ENCODE peak calls at places on chromosomes 13 and 19, in six cellular contexts. V, I, G, B, J and F are unnamed samples.

GRCh38 chr13:29436291-29436690 is 159.2 kb downstream of the SLC7A1 start:
- DNase-seq in G (no peak), J (no peak), V (no peak), I (no peak), B (no peak), F (no peak)

GRCh38 chr19:34345934-34346333 is 19.1 kb upstream of the GPI start:
- DNase-seq in I (peak; percentile 63), G (peak; percentile 68), B (peak; percentile 62), J (no peak), V (peak; percentile 76), F (peak; percentile 29)

GRCh38 chr13:82330499-82330898 is 1551.8 kb downstream of the SLITRK1 start:
- DNase-seq in I (no peak), G (no peak), V (no peak), B (no peak), J (no peak), F (no peak)

GRCh38 chr13:29573190-29573589 is 22.3 kb downstream of the SLC7A1 start:
- DNase-seq in V (peak; percentile 68), G (no peak), I (no peak), J (no peak), B (no peak), F (no peak)

GRCh38 chr13:32277838-32278237 is 37.3 kb downstream of the ZAR1L start:
- DNase-seq in B (no peak), V (no peak), J (no peak), I (no peak), G (no peak), F (no peak)

GRCh38 chr19:50882188-50882587 is 8.9 kb downstream of the KLK2 start:
- DNase-seq in I (no peak), B (no peak), G (no peak), V (no peak), J (no peak), F (no peak)

GRCh38 chr19:755063-755462 is 4.2 kb downstream of the MISP start:
- DNase-seq in B (no peak), G (no peak), V (no peak), J (no peak), I (no peak), F (no peak)

GRCh38 chr13:79725841-79726240 is 244.9 kb downstream of the NDFIP2 start:
- DNase-seq in V (no peak), G (no peak), B (no peak), I (no peak), J (no peak), F (no peak)

GRCh38 chr13:98900442-98900841 is 77.4 kb downstream of the DOCK9 start:
- DNase-seq in B (no peak), V (no peak), G (no peak), I (no peak), J (no peak), F (no peak)

GRCh38 chr19:33797821-33798633 is 1.4 kb downstream of the KCTD15 start:
- DNase-seq in I (peak; percentile 55), G (peak; percentile 81), J (peak; percentile 78), B (no peak), V (peak; percentile 63), F (peak; percentile 35)

GRCh38 chr19:55279376-55279772 is 536 bp downstream of the HSPBP1 start:
- DNase-seq in V (no peak), B (no peak), I (no peak), J (no peak), G (no peak), F (no peak)

GRCh38 chr13:97274782-97275252 is 52.7 kb downstream of the MBNL2 start:
- DNase-seq in B (no peak), I (no peak), V (no peak), J (no peak), G (no peak), F (no peak)

GRCh38 chr19:13833330-13834265 is 38.4 kb downstream of the ZSWIM4 start:
- DNase-seq in J (peak; percentile 98), B (peak; percentile 94), G (peak; percentile 96), V (peak; percentile 95), I (peak; percentile 98), F (peak; percentile 84)

GRCh38 chr13:40083841-40084240 is 428.4 kb downstream of the COG6 start:
- DNase-seq in V (no peak), B (no peak), G (no peak), I (no peak), J (no peak), F (no peak)

GRCh38 chr13:50309872-50310594 is 294.8 kb downstream of the KCNRG start:
- DNase-seq in G (no peak), I (no peak), B (no peak), V (no peak), J (no peak), F (no peak)

GRCh38 chr13:50136678-50137077 is 121.4 kb downstream of the KCNRG start:
- DNase-seq in J (no peak), B (no peak), V (no peak), I (no peak), G (no peak), F (no peak)

GRCh38 chr13:73765651-73766384 is 368.4 kb downstream of the KLF12 start:
- DNase-seq in V (peak; percentile 86), I (peak; percentile 71), G (peak; percentile 93), B (peak; percentile 84), J (peak; percentile 78), F (peak; percentile 27)

GRCh38 chr19:18321729-18322091 is 1.2 kb downstream of the LSM4 start:
- DNase-seq in V (no peak), I (no peak), B (no peak), J (no peak), G (no peak), F (no peak)

GRCh38 chr13:30394798-30395191 is 27.5 kb upstream of the UBE2L5 start:
- DNase-seq in I (no peak), V (no peak), G (no peak), B (no peak), J (no peak), F (no peak)

GRCh38 chr19:46654621-46655152 is 6.3 kb downstream of the DACT3 start:
- DNase-seq in I (no peak), J (peak; percentile 79), B (no peak), G (peak; percentile 43), V (peak; percentile 69), F (peak; percentile 55)

GRCh38 chr13:50208826-50209335 is 193.6 kb downstream of the KCNRG start:
- DNase-seq in V (peak; percentile 70), I (peak; percentile 42), J (peak; percentile 69), B (no peak), G (peak; percentile 56), F (no peak)

GRCh38 chr13:76888421-76888820 is 2.2 kb upstream of the KCTD12 start:
- DNase-seq in I (no peak), G (peak; percentile 8), B (no peak), J (no peak), V (no peak), F (no peak)

GRCh38 chr13:99087954-99088491 is 110.2 kb upstream of the DOCK9 start:
- DNase-seq in I (no peak), G (peak; percentile 62), B (peak; percentile 30), J (no peak), V (no peak), F (no peak)

GRCh38 chr13:110813646-110814624 is 100.4 kb downstream of the ING1 start:
- DNase-seq in I (no peak), J (peak; percentile 62), V (no peak), B (no peak), G (no peak), F (no peak)

GRCh38 chr19:1154731-1155351 is 19.2 kb downstream of the SBNO2 start:
- DNase-seq in V (peak; percentile 95), I (peak; percentile 95), G (no peak), B (no peak), J (peak; percentile 95), F (no peak)

GRCh38 chr19:55088021-55088451 is 12.4 kb downstream of the EPS8L1 start:
- DNase-seq in J (no peak), V (no peak), B (no peak), G (no peak), I (no peak), F (no peak)

GRCh38 chr19:10378124-10378523 is 2.2 kb downstream of the TYK2 start:
- DNase-seq in J (no peak), G (no peak), V (no peak), B (no peak), I (no peak), F (no peak)

DNA sequence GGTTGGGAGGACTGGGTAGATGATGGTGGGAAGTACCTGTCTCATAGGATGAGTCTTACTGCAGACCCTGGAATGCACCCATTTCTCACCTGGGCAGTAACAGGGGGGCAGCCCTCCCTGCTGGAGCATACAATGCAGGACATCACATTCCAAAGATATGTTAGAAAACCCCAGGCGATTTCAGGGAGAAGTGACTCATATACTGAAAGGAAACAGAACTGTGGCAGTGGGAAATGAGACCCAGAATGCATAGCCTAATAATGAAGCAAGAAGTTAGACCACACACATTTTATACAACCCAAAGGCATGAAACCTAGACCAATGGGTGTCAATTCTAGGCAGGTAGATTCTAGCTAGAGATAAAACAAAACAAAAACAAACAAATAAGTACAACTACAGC is 402.7 kb downstream of the IRS2 start:
- DNase-seq in B (no peak), V (no peak), G (no peak), J (no peak), I (no peak), F (no peak)
- H3K27ac ChIP-seq in B (no peak overlapping the region), V (no peak overlapping the region), G (no peak overlapping the region), J (no peak overlapping the region), I (no peak overlapping the region), F (no peak overlapping the region)

GRCh38 chr13:92303428-92303827 is 905.0 kb downstream of the GPC5 start:
- DNase-seq in I (no peak), B (no peak), G (no peak), J (no peak), V (no peak), F (no peak)
- H3K27ac ChIP-seq in I (no peak overlapping the region), B (no peak overlapping the region), G (no peak overlapping the region), J (no peak overlapping the region), V (no peak overlapping the region), F (no peak overlapping the region)

DNA sequence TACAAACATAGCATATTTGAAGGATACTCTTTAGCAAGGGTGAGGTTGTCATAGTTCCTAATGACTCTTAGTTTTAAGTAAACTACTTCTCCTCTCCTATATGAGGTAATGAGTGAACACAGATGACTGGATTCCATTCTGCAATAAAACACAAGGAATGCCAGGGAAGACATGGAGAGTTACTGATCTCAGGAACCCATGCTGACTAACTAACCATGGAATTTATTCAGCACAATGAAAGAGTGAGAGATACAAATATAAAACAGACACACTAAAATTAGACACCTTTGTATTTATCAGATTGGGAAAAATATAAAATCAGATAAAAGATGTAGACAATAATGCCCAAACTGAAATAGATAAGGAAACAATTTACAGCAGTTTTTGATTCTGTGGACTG is 1525.9 kb upstream of the SLC10A2 start:
- DNase-seq in I (no peak), G (no peak), V (no peak), B (no peak), J (no peak), F (no peak)
- H3K27ac ChIP-seq in I (no peak overlapping the region), G (no peak overlapping the region), V (no peak overlapping the region), B (no peak overlapping the region), J (no peak overlapping the region), F (no peak overlapping the region)

GRCh38 chr19:19371056-19371455 is 34.4 kb upstream of the GATAD2A start:
- DNase-seq in I (no peak), B (no peak), G (no peak), V (no peak), J (no peak), F (no peak)
- H3K27ac ChIP-seq in I (no peak overlapping the region), B (no peak overlapping the region), G (no peak overlapping the region), V (no peak overlapping the region), J (no peak overlapping the region), F (no peak overlapping the region)

GRCh38 chr13:43363156-43363918 is 340.0 kb downstream of the DNAJC15 start:
- DNase-seq in I (no peak), B (no peak), G (no peak), J (no peak), V (no peak), F (no peak)
- H3K27ac ChIP-seq in I (peak overlapping the region; percentile 72), B (no peak overlapping the region), G (no peak overlapping the region), J (no peak overlapping the region), V (peak overlapping the region; percentile 31), F (no peak overlapping the region)

GRCh38 chr13:23608138-23608537 is 37.9 kb downstream of the TNFRSF19 start:
- DNase-seq in B (no peak), G (no peak), J (no peak), I (no peak), V (no peak), F (no peak)
- H3K27ac ChIP-seq in B (no peak overlapping the region), G (no peak overlapping the region), J (no peak overlapping the region), I (no peak overlapping the region), V (no peak overlapping the region), F (no peak overlapping the region)